ENCODE peak calls at places on chromosomes 2 and 18, in ten cellular contexts. F, D, Q, J, A, E, R, I, M and Y are unnamed samples.
A peak's percentile ranks its signal among the peaks of the same experiment; 100 is the strongest.

GRCh38 chr2:236855866-236856855 is 229.5 kb upstream of the COPS8 start:
- DNase-seq in F (peak; percentile 36), D (no peak), Q (no peak), J (no peak), A (no peak), E (peak; percentile 45), R (no peak), I (no peak), M (no peak), Y (peak; percentile 48)

GRCh38 chr2:186274936-186275575 is 211.0 kb upstream of the ZC3H15 start:
- DNase-seq in F (no peak), D (peak; percentile 13), Q (peak; percentile 34), J (no peak), A (no peak), E (no peak), R (peak; percentile 12), I (peak; percentile 20), M (no peak), Y (no peak)

GRCh38 chr2:207847807-207848544 is 78.3 kb upstream of the FZD5 start:
- DNase-seq in F (no peak), D (peak; percentile 54), Q (no peak), J (no peak), A (peak; percentile 75), E (no peak), R (peak; percentile 45), I (no peak), M (no peak), Y (no peak)

GRCh38 chr18:22324191-22325131 is 93.3 kb downstream of the CTAGE1 start:
- DNase-seq in F (peak; percentile 63), D (no peak), Q (no peak), J (peak; percentile 85), A (peak; percentile 59), E (no peak), R (no peak), I (peak; percentile 62), M (no peak), Y (peak; percentile 72)

GRCh38 chr2:191933307-191934105 is 86.6 kb upstream of the CAVIN2 start:
- DNase-seq in F (no peak), D (no peak), Q (peak; percentile 37), J (no peak), A (peak; percentile 34), E (no peak), R (no peak), I (no peak), M (no peak), Y (no peak)

GRCh38 chr18:52499018-52499417 is 159.0 kb downstream of the DCC start:
- DNase-seq in F (no peak), D (no peak), Q (no peak), J (no peak), A (no peak), E (no peak), R (peak; percentile 84), I (no peak), M (no peak), Y (no peak)

GRCh38 chr18:79458131-79458838 is 62.6 kb downstream of the NFATC1 start:
- DNase-seq in F (no peak), D (peak; percentile 93), Q (peak; percentile 20), J (no peak), A (peak; percentile 29), E (peak; percentile 87), R (peak; percentile 44), I (peak; percentile 91), M (no peak), Y (no peak)

GRCh38 chr2:182951948-182952663 is 85.7 kb upstream of the FRZB start:
- DNase-seq in F (no peak), D (no peak), Q (no peak), J (no peak), A (no peak), E (no peak), R (no peak), I (no peak), M (no peak), Y (no peak)

GRCh38 chr2:79940366-79940765 is 364.2 kb downstream of the LRRTM1 start:
- DNase-seq in F (no peak), D (no peak), Q (no peak), J (no peak), A (no peak), E (no peak), R (no peak), I (no peak), M (no peak), Y (no peak)

GRCh38 chr2:79936715-79937114 is 367.8 kb downstream of the LRRTM1 start:
- DNase-seq in F (no peak), D (no peak), Q (no peak), J (no peak), A (no peak), E (no peak), R (no peak), I (no peak), M (no peak), Y (no peak)

GRCh38 chr2:79935046-79935729 is 369.4 kb downstream of the LRRTM1 start:
- DNase-seq in F (no peak), D (no peak), Q (no peak), J (no peak), A (no peak), E (no peak), R (no peak), I (no peak), M (no peak), Y (no peak)

GRCh38 chr2:79938648-79939047 is 365.9 kb downstream of the LRRTM1 start:
- DNase-seq in F (no peak), D (no peak), Q (no peak), J (no peak), A (no peak), E (no peak), R (no peak), I (no peak), M (no peak), Y (no peak)

DNA sequence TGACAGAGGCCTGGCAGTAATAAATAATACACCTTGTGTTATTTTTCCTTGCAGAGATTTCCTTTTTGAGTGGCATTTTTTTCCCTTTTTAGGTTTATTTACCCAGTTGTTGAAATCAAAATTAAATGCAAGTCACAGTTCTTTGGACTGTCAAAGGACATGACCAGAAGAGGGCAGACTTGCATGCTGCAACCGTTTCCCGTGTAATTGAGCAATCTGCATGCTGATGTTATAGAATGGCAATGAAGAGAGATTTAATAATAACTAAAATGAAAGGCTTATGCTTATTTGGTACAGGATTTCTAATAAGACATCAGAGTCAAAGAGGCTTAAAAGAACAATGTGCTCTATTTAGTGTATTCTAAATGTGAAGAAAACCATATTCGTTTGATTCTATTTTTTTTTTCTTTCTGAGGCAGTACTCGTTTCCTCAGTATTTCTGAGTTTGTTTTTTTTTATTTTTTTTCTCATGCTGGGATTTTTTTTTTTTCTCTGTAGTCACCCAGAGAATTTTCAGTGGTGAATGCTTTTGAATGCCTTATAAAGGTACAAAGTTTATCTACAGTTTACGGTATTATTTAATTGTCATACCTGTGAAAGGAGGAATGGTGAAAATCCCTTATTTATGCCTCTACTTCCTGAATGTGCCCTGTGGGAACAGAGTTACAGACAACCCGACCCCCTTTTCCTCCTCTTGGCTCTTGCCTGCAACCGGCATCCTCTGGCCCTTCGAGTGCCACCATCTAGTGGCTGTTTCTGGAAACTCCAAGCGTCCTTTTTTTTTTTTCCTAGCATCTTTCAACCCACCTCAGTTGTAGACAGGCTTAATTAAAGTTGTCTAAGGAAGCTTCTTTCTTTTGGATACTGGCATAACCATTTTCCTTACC is 368.5 kb downstream of the LRRTM1 start:
- DNase-seq in F (peak; percentile 67), D (peak; percentile 37), Q (peak; percentile 44), J (no peak), A (peak; percentile 48), E (no peak), R (peak; percentile 78), I (peak; percentile 67), M (peak; percentile 48), Y (peak; percentile 47)
- TF ChIP-seq CTCF in F (peak; percentile 22), D (peak; percentile 69), Q (peak; percentile 84), J (peak; percentile 63), A (peak; percentile 56), E (peak; percentile 30), R (peak; percentile 59), I (peak; percentile 69), M (peak; percentile 76), Y (peak; percentile 58)

GRCh38 chr2:155364766-155365165 is 666.3 kb downstream of the KCNJ3 start:
- DNase-seq in F (no peak), D (no peak), Q (no peak), J (no peak), A (no peak), E (no peak), R (no peak), I (no peak), M (no peak), Y (no peak)
- TF ChIP-seq CTCF in F (no peak), D (no peak), Q (no peak), J (no peak), A (no peak), E (no peak), R (no peak), I (no peak), M (no peak), Y (no peak)

GRCh38 chr2:24919100-24919976 is 699 bp downstream of the ADCY3 start:
- DNase-seq in F (no peak), D (peak; percentile 72), Q (no peak), J (no peak), A (peak; percentile 66), E (no peak), R (peak; percentile 37), I (peak; percentile 53), M (peak; percentile 80), Y (peak; percentile 31)

GRCh38 chr2:24923106-24923505 is 3.1 kb upstream of the ADCY3 start:
- DNase-seq in F (no peak), D (no peak), Q (no peak), J (no peak), A (no peak), E (peak; percentile 48), R (no peak), I (no peak), M (no peak), Y (no peak)

GRCh38 chr2:24922556-24922955 is 2.5 kb upstream of the ADCY3 start:
- DNase-seq in F (no peak), D (no peak), Q (no peak), J (no peak), A (no peak), E (no peak), R (no peak), I (no peak), M (no peak), Y (no peak)

GRCh38 chr2:24919977-24920812 is at the start of gene ADCY3:
- DNase-seq in F (peak; percentile 64), D (peak; percentile 50), Q (no peak), J (peak; percentile 78), A (peak; percentile 59), E (peak; percentile 76), R (peak; percentile 56), I (peak; percentile 54), M (peak; percentile 94), Y (peak; percentile 69)

DNA sequence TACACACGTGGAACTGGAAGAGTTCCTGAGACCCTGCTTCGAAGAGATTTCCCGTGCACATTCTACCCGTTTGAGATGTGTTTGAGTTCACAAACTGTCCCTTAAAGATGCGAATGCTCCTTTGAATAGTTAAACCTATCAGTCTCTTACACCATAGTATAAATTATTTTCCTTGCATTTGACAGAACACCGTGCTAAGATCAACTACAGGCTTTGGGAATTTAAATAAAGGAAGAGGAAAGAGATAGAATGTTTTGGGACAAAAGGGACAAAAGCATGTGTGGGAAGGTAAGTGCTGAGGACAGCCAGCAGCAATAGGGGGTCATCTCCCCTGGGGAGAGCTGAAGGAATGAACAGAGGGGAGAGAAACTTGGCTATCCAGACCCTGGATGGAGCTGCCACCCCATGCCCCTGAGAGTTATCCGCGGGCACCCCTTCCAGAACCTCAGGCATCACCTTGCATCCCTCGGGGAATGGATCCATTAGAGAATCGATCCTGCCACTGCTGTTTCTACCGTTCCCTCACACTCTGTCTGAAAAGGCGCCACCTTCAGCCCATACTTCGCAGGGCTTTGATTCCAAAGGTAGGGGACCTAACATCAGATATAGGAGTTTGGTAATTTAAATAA is 890 bp upstream of the ADCY3 start:
- DNase-seq in F (peak; percentile 41), D (no peak), Q (no peak), J (no peak), A (no peak), E (no peak), R (peak; percentile 33), I (no peak), M (peak; percentile 70), Y (no peak)
- TF ChIP-seq CTCF in F (no peak), D (peak; percentile 24), Q (peak; percentile 33), J (no peak), A (no peak), E (no peak), R (peak; percentile 76), I (peak; percentile 24), M (peak; percentile 64), Y (no peak)

DNA sequence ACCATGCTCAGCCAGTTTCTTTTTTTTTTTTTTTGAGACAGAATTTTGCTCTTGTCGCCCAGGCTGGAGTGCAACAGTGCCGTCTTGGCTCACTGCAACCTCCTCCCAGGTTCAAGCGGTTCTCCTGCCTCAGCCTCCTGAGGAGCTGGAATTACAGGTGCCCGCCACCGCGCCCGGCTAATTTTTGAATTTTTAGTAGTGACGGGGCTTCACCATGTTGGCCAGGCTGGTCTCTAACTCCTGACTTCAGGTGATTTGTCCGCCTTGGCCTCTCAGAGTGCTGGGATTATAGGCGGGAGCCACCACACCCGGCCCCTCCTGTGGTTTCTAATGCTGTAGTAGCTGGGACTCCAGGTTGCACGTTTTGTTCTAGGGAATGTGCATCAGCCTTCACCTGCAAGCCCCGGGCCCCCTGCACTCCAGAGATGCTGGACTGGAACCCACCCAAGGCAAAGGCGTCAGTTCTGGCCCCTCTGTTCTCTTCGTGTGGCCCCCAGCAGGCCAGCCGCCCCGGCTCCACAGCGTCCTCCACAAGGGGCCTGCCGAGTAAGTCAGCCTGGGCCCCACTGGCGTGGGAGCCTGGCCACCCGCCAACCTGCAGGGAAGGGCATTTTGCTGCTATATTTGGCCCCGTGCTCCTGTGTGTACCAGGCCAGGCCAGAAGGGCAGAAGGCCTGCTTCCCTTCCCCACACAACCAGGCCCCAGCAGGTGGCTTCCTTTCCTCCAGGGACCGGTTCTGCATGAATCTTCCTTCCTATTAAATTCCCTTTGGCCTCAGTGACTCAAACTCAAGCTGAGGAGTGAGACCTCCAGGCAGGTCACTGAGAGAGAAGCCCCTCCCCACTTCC is 25.7 kb upstream of the B3GNT7 start:
- DNase-seq in F (no peak), D (no peak), Q (no peak), J (no peak), A (no peak), E (no peak), R (no peak), I (no peak), M (no peak), Y (no peak)
- TF ChIP-seq CTCF in F (no peak), D (no peak), Q (no peak), J (no peak), A (no peak), E (no peak), R (no peak), I (no peak), M (no peak), Y (no peak)